ENCODE peak calls at places on chromosomes 4 and X, in seven cellular contexts. S is suprapubic skin; Z is HCT116; P is NCI-H510A treated with DMSO at 0.1 percent for 48 hours; U is foreskin fibroblast; Y is stimulated activated naive CD4-positive, alpha-beta T cell; K is osteocyte. X is an unnamed sample.

GRCh38 chrX:37420756-37421155 is 71.6 kb downstream of the PRRG1 start:
- DNase-seq in S (no peak), Z (no peak), P (no peak), U (no peak), Y (no peak), K (no peak), X (no peak)

GRCh38 chrX:98480606-98481005 is 1596.9 kb downstream of the RPA4 start:
- DNase-seq in S (no peak), Z (no peak), P (no peak), U (no peak), Y (no peak), K (no peak), X (no peak)

GRCh38 chrX:134600714-134601113 is 57.6 kb downstream of the PLAC1 start:
- DNase-seq in S (no peak), Z (peak; percentile 46), P (no peak), U (peak; percentile 82), Y (no peak), K (no peak), X (no peak)

GRCh38 chr4:3845094-3845743 is 79.0 kb downstream of the ADRA2C start:
- DNase-seq in S (no peak), Z (no peak), P (no peak), U (no peak), Y (no peak), K (no peak), X (no peak)

GRCh38 chrX:31884535-31884934 is 812.7 kb upstream of the FTHL17 start:
- DNase-seq in S (no peak), Z (no peak), P (no peak), U (no peak), Y (no peak), K (no peak), X (no peak)

GRCh38 chrX:1537031-1537715 is at the start of gene P2RY8:
- DNase-seq in S (peak; percentile 74), Z (no peak), P (no peak), U (peak; percentile 70), Y (peak; percentile 62), K (no peak), X (no peak)

GRCh38 chr4:161555689-161556660 is 607.8 kb downstream of the FSTL5 start:
- DNase-seq in S (no peak), Z (no peak), P (no peak), U (peak; percentile 67), Y (no peak), K (no peak), X (no peak)

GRCh38 chr4:20421586-20421985 is 169.9 kb downstream of the SLIT2 start:
- DNase-seq in S (no peak), Z (no peak), P (no peak), U (peak; percentile 42), Y (no peak), K (no peak), X (no peak)

GRCh38 chr4:95606739-95607138 is 58.0 kb upstream of the UNC5C start:
- DNase-seq in S (no peak), Z (no peak), P (no peak), U (no peak), Y (no peak), K (no peak), X (no peak)

GRCh38 chr4:65791807-65792308 is 121.6 kb upstream of the EPHA5 start:
- DNase-seq in S (no peak), Z (no peak), P (peak; percentile 43), U (no peak), Y (no peak), K (no peak), X (no peak)

GRCh38 chr4:82852751-82853053 is 38.3 kb downstream of the SEC31A start:
- DNase-seq in S (no peak), Z (no peak), P (no peak), U (no peak), Y (no peak), K (no peak), X (no peak)

GRCh38 chrX:123223409-123223808 is 39.3 kb downstream of the GRIA3 start:
- DNase-seq in S (no peak), Z (no peak), P (no peak), U (no peak), Y (no peak), K (no peak), X (no peak)

GRCh38 chr4:62093735-62094134 is 893.6 kb downstream of the ADGRL3 start:
- DNase-seq in S (no peak), Z (no peak), P (no peak), U (no peak), Y (no peak), K (no peak), X (no peak)

GRCh38 chr4:8199594-8200301 is 658 bp downstream of the SH3TC1 start:
- DNase-seq in S (no peak), Z (no peak), P (no peak), U (no peak), Y (no peak), K (no peak), X (no peak)

GRCh38 chr4:23890369-23891063 is 669 bp upstream of the PPARGC1A start:
- DNase-seq in S (no peak), Z (no peak), P (no peak), U (peak; percentile 47), Y (no peak), K (no peak), X (no peak)

GRCh38 chr4:170827562-170828260 is 738.0 kb upstream of the AADAT start:
- DNase-seq in S (no peak), Z (no peak), P (no peak), U (no peak), Y (no peak), K (no peak), X (no peak)

GRCh38 chr4:98994474-98995182 is 893 bp upstream of the METAP1 start:
- DNase-seq in S (no peak), Z (no peak), P (no peak), U (no peak), Y (no peak), K (no peak), X (no peak)

GRCh38 chr4:16859031-16859430 is 39.4 kb downstream of the LDB2 start:
- DNase-seq in S (no peak), Z (no peak), P (no peak), U (no peak), Y (no peak), K (no peak), X (no peak)

GRCh38 chr4:159455675-159456235 is 352.9 kb downstream of the RAPGEF2 start:
- DNase-seq in S (no peak), Z (peak; percentile 31), P (peak; percentile 51), U (peak; percentile 53), Y (no peak), K (no peak), X (no peak)

GRCh38 chrX:96314974-96315373 is 369.7 kb upstream of the DIAPH2 start:
- DNase-seq in S (no peak), Z (no peak), P (no peak), U (peak; percentile 26), Y (no peak), K (no peak), X (no peak)

GRCh38 chr4:79445371-79445781 is 37.3 kb upstream of the GK2 start:
- DNase-seq in S (no peak), Z (no peak), P (peak; percentile 82), U (peak; percentile 4), Y (no peak), K (no peak), X (peak; percentile 62)

GRCh38 chrX:87338510-87338909 is 179.1 kb upstream of the KLHL4 start:
- DNase-seq in S (no peak), Z (no peak), P (peak; percentile 15), U (no peak), Y (no peak), K (no peak), X (no peak)

GRCh38 chr4:53476232-53477037 is 99.0 kb downstream of the FIP1L1 start:
- DNase-seq in S (peak; percentile 68), Z (no peak), P (no peak), U (peak; percentile 99), Y (no peak), K (no peak), X (no peak)

GRCh38 chr4:2671267-2671895 is 84.8 kb downstream of the TNIP2 start:
- DNase-seq in S (no peak), Z (no peak), P (peak; percentile 2), U (no peak), Y (no peak), K (peak; percentile 56), X (no peak)

GRCh38 chr4:164379694-164380093 is 374.2 kb upstream of the SMIM31 start:
- DNase-seq in S (no peak), Z (no peak), P (no peak), U (no peak), Y (no peak), K (no peak), X (no peak)

GRCh38 chrX:30887721-30888120 is 1.3 kb downstream of the TAB3 start:
- DNase-seq in S (no peak), Z (no peak), P (no peak), U (no peak), Y (peak; percentile 0), K (no peak), X (no peak)

GRCh38 chr4:8582941-8583654 is 2.9 kb downstream of the GPR78 start:
- DNase-seq in S (no peak), Z (no peak), P (no peak), U (no peak), Y (no peak), K (no peak), X (no peak)

GRCh38 chr4:187357861-187358260 is 634.2 kb upstream of the FAT1 start:
- DNase-seq in S (no peak), Z (no peak), P (peak; percentile 62), U (no peak), Y (no peak), K (no peak), X (peak; percentile 86)

GRCh38 chr4:53620956-53621355 is 29.7 kb upstream of the LNX1 start:
- DNase-seq in S (no peak), Z (no peak), P (no peak), U (no peak), Y (no peak), K (no peak), X (no peak)

X was measured in DMS153.